ENCODE peak calls at places on chromosomes 12 and 14, in six cellular contexts. L is cardiac fibroblast, X is AG10803, Y is testis, A is natural killer cell, N is stomach. C is an unnamed sample.

GRCh38 chr14:68386446-68386845 is 406.4 kb downstream of the ZFP36L1 start:
- DNase-seq in L (no peak), X (no peak), Y (no peak), A (no peak), N (no peak), C (no peak)

GRCh38 chr14:64945431-64945830 is 2.9 kb upstream of the GPX2 start:
- DNase-seq in L (no peak), X (no peak), Y (no peak), A (no peak), N (no peak), C (no peak)

GRCh38 chr12:66144796-66145754 is 14.5 kb upstream of the LLPH start:
- DNase-seq in L (peak; percentile 95), X (peak; percentile 77), Y (peak; percentile 29), A (no peak), N (peak; percentile 65), C (no peak)

GRCh38 chr14:92644601-92645515 is 103.6 kb downstream of the LGMN start:
- DNase-seq in L (no peak), X (peak; percentile 31), Y (no peak), A (no peak), N (no peak), C (no peak)

GRCh38 chr12:29164477-29165163 is 15.5 kb downstream of the FAR2 start:
- DNase-seq in L (peak; percentile 81), X (peak; percentile 48), Y (no peak), A (no peak), N (no peak), C (no peak)

GRCh38 chr12:56922032-56922431 is 12.2 kb downstream of the SDR9C7 start:
- DNase-seq in L (no peak), X (no peak), Y (peak; percentile 81), A (no peak), N (no peak), C (no peak)

GRCh38 chr12:15782667-15783066 is 6.5 kb downstream of the EPS8 start:
- DNase-seq in L (peak; percentile 33), X (no peak), Y (no peak), A (no peak), N (no peak), C (no peak)

GRCh38 chr12:966715-967114 is 17.2 kb upstream of the RAD52 start:
- DNase-seq in L (no peak), X (no peak), Y (no peak), A (no peak), N (no peak), C (no peak)

GRCh38 chr12:52873832-52874572 is 25.2 kb upstream of the KRT78 start:
- DNase-seq in L (peak; percentile 94), X (peak; percentile 89), Y (peak; percentile 76), A (peak; percentile 54), N (peak; percentile 87), C (peak; percentile 49)

GRCh38 chr12:45427042-45427441 is 211.1 kb downstream of the ANO6 start:
- DNase-seq in L (no peak), X (no peak), Y (no peak), A (no peak), N (no peak), C (no peak)

GRCh38 chr14:74083784-74084276 is 423 bp downstream of the ALDH6A1 start:
- DNase-seq in L (no peak), X (no peak), Y (no peak), A (no peak), N (no peak), C (no peak)

GRCh38 chr14:37695836-37696235 is 100.4 kb downstream of the TTC6 start:
- DNase-seq in L (no peak), X (no peak), Y (no peak), A (no peak), N (no peak), C (no peak)

GRCh38 chr14:21525995-21526671 is at the start of gene SALL2:
- DNase-seq in L (peak; percentile 74), X (peak; percentile 22), Y (peak; percentile 71), A (peak; percentile 29), N (peak; percentile 72), C (peak; percentile 71)

GRCh38 chr14:71050227-71050823 is 143.1 kb downstream of the PCNX1 start:
- DNase-seq in L (peak; percentile 32), X (peak; percentile 9), Y (no peak), A (no peak), N (no peak), C (no peak)

GRCh38 chr12:105419606-105420005 is 89.1 kb downstream of the C12orf75 start:
- DNase-seq in L (no peak), X (peak; percentile 29), Y (no peak), A (no peak), N (no peak), C (no peak)

GRCh38 chr12:110289021-110289710 is 8.1 kb downstream of the ATP2A2 start:
- DNase-seq in L (no peak), X (no peak), Y (no peak), A (no peak), N (no peak), C (no peak)

GRCh38 chr12:122197612-122197966 is 5.9 kb upstream of the B3GNT4 start:
- DNase-seq in L (no peak), X (no peak), Y (no peak), A (no peak), N (no peak), C (no peak)

GRCh38 chr12:107159384-107159900 is 66.1 kb upstream of the CRY1 start:
- DNase-seq in L (no peak), X (no peak), Y (no peak), A (no peak), N (no peak), C (no peak)

GRCh38 chr12:112035219-112035765 is 22.1 kb downstream of the ERP29 start:
- DNase-seq in L (no peak), X (no peak), Y (no peak), A (no peak), N (no peak), C (no peak)

GRCh38 chr14:23538785-23539184 is 12.8 kb downstream of the ZFHX2 start:
- DNase-seq in L (peak; percentile 32), X (peak; percentile 16), Y (no peak), A (no peak), N (no peak), C (no peak)

GRCh38 chr14:91953170-91953985 is 5.9 kb upstream of the FBLN5 start:
- DNase-seq in L (peak; percentile 8), X (no peak), Y (peak; percentile 50), A (no peak), N (no peak), C (no peak)

GRCh38 chr12:132710062-132710421 is 600 bp upstream of the PGAM5 start:
- DNase-seq in L (no peak), X (no peak), Y (peak; percentile 46), A (no peak), N (no peak), C (peak; percentile 19)

GRCh38 chr14:33792387-33793368 is 158.2 kb downstream of the EGLN3 start:
- DNase-seq in L (peak; percentile 91), X (peak; percentile 79), Y (peak; percentile 90), A (peak; percentile 49), N (peak; percentile 85), C (peak; percentile 75)

GRCh38 chr12:26112232-26112631 is 12.6 kb downstream of the BHLHE41 start:
- DNase-seq in L (no peak), X (no peak), Y (no peak), A (no peak), N (no peak), C (no peak)

GRCh38 chr12:115597157-115597712 is 680.3 kb downstream of the MED13L start:
- DNase-seq in L (peak; percentile 5), X (peak; percentile 70), Y (no peak), A (no peak), N (no peak), C (no peak)

DNA sequence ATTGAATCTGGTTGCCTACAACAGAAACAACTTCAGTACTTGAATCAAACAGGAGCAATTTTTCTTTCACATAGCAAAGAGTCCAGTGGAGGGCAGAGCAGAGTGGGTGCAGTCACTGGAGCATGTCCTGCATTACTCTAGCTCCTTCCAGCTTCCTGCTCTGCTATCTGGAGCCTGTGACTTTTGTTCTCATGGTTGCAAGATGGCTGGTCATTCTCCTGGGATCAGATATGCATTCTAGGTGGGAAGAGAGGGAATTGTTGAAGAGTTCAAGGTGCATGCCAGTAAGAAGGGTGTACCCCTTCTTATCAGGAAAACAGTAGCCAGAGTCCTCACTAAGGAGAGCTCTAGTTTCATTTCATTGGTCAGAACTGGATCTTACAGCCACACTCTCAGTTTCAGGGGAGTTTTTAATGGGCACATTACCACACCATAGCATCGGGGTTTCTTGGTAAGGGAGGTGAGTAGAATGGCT is 8.0 kb downstream of the IFT43 start:
- DNase-seq in L (no peak), X (no peak), Y (no peak), A (no peak), N (no peak), C (no peak)
- TF ChIP-seq CTCF in L (no peak), X (no peak), Y (no peak), A (no peak), N (no peak), C (no peak)

DNA sequence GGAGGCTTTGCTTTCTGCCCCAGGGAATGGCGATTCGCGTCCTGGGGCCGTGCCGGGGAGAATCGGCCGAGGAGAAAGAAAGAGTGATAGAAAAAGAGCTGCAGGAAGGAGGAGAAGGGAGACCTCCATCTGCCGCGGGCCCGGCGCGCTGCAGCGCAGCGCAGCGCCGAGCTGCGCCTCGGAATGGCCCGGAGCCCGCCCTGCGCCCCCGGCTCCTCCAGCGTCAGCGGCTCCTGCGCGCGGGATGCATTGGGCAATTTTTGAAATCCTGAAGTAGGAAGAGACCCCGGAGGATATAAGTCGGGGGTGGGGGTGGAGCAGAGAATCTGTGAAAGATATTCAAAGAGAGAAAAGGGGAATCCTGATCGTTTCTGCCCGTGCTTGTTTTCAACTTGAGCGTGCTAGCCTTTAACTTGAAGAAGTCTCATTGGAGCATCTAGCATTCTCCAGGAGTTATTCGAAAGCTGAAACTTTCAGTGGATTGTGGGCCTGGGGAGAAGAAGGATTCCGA is 371 bp downstream of the PDE3A start:
- DNase-seq in L (peak; percentile 68), X (peak; percentile 17), Y (peak; percentile 28), A (no peak), N (no peak), C (peak; percentile 30)
- TF ChIP-seq CTCF in L (no peak), X (no peak), Y (no peak), A (no peak), N (no peak), C (no peak)

DNA sequence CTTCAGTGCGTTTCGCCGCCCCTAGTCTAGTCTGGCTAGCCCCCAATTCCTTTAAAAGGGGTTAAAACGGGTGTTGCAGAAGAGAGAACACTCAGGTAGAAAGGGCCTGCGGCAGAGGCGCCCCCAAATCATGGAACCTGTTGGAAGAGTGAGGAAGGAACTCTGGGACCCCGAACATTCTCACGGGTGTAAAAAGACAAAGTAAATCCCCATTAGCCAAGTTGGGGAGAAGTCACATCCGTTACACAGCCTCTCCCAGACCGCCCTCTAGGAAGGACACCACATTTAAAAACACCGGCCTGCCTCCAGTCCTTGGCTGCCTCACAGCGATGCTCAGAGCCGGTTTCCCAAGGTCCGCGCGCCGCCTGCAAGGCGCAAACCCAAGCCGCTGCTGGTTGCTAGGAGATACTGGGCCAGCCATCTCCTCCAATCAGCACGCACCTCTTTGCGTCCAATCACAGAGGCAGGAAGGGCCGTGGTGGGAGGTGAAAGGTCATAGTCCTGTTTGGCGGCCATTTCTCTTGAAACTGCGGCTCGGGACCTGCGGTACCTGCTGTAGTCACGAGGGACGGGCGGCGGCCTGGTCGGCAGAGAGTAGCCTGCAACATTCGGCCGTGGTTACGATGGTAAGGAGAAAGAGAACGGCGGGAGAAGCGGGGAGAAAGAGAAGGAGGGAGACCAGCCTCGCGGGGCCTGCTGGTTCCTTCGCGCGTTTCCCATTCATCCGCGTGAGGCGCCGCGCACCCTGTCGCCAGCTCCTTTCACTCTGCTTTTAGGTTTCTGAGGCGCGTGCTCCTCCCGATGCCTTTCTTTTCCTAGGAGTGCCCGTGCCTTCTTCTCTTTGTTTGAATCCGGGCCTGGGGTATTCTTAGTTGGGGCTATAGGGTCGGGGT is at the start of gene SNRPF:
- DNase-seq in L (peak; percentile 98), X (peak; percentile 96), Y (peak; percentile 98), A (peak; percentile 94), N (peak; percentile 96), C (peak; percentile 90)
- TF ChIP-seq CTCF in L (peak; percentile 17), X (peak; percentile 19), Y (no peak), A (no peak), N (no peak), C (no peak)

GRCh38 chr14:50338547-50338946 is 26.4 kb downstream of the DMAC2L start:
- DNase-seq in L (no peak), X (no peak), Y (no peak), A (no peak), N (no peak), C (no peak)
- TF ChIP-seq CTCF in L (no peak), X (no peak), Y (no peak), A (no peak), N (no peak), C (no peak)